ENCODE peak calls at places on chromosomes 7 and 10, in ten cellular contexts. T is GM23248, D is SW 1271, V is dermis microvascular lymphatic vessel endothelial cell, M is pons, C is cardiac fibroblast, P is HFF-Myc, E is B cell, F is AG08395, J is posterior cingulate gyrus. H is an unnamed sample.

GRCh38 chr7:98387544-98388226 is 13.2 kb downstream of the BAIAP2L1 start:
- DNase-seq in M (no peak), F (no peak), V (no peak), D (no peak), C (no peak), T (no peak), E (no peak), P (no peak), J (no peak), H (no peak)

GRCh38 chr7:95509199-95509598 is 23.5 kb downstream of the ASB4 start:
- DNase-seq in V (peak; percentile 44), M (no peak), P (peak; percentile 33), T (peak; percentile 57), F (peak; percentile 14), D (no peak), E (no peak), C (peak; percentile 66), J (peak; percentile 30), H (peak; percentile 87)

GRCh38 chr7:78690174-78690573 is 763.3 kb downstream of the MAGI2 start:
- DNase-seq in E (no peak), J (no peak), C (peak; percentile 1), F (no peak), P (no peak), M (no peak), D (no peak), V (no peak), T (peak; percentile 29), H (no peak)

GRCh38 chr10:31242902-31243301 is 76.1 kb upstream of the ZEB1 start:
- DNase-seq in V (peak; percentile 95), M (peak; percentile 14), J (no peak), F (peak; percentile 88), E (no peak), C (peak; percentile 65), T (peak; percentile 98), P (peak; percentile 99), D (peak; percentile 85), H (peak; percentile 38)

GRCh38 chr7:105202561-105203130 is 186.1 kb downstream of the SRPK2 start:
- DNase-seq in J (no peak), E (no peak), T (no peak), D (no peak), C (no peak), F (no peak), P (no peak), V (peak; percentile 56), M (peak; percentile 93), H (no peak)

GRCh38 chr7:8131694-8132605 is 130.0 kb downstream of the ICA1 start:
- DNase-seq in F (no peak), M (no peak), C (no peak), D (no peak), V (no peak), P (no peak), T (no peak), J (no peak), E (peak; percentile 20), H (no peak)

GRCh38 chr7:24214670-24215069 is 69.3 kb upstream of the NPY start:
- DNase-seq in V (no peak), E (no peak), M (no peak), P (no peak), D (no peak), F (no peak), J (no peak), C (no peak), T (no peak), H (no peak)

GRCh38 chr7:104264281-104264680 is 56.5 kb upstream of the ORC5 start:
- DNase-seq in M (no peak), F (no peak), E (no peak), J (no peak), P (no peak), D (no peak), T (peak; percentile 81), V (peak; percentile 5), C (peak; percentile 16), H (no peak)

GRCh38 chr10:122462533-122463465 is 1.4 kb downstream of the HTRA1 start:
- DNase-seq in C (peak; percentile 60), F (peak; percentile 43), J (no peak), E (no peak), T (peak; percentile 78), V (peak; percentile 34), P (no peak), D (no peak), M (no peak), H (no peak)

GRCh38 chr7:68684246-68684850 is 913.9 kb upstream of the AUTS2 start:
- DNase-seq in D (no peak), M (peak; percentile 96), J (peak; percentile 51), V (no peak), T (no peak), P (no peak), E (no peak), C (peak; percentile 24), F (no peak), H (peak; percentile 7)

GRCh38 chr10:12980080-12980656 is 21.3 kb downstream of the CCDC3 start:
- DNase-seq in V (no peak), T (no peak), M (no peak), P (no peak), J (no peak), F (no peak), E (no peak), C (no peak), D (no peak), H (no peak)

H was measured in SJCRH30.